ENCODE peak calls at places on chromosome 9, in nine cellular contexts. One of them, this sample, is unnamed.

GRCh38 chr9:127543221-127543620 is 68.9 kb upstream of the STXBP1 start:
- DNase-seq in GM12891: no peak
- DNase-seq in activated CD8-positive, alpha-beta T cell treated with anti-CD3 and anti-CD28 coated beads, Interleukin-2, amount 10 ng/mL, durations not matched to agents 7 days and 5 days: no peak
- DNase-seq in BJ: no peak
- DNase-seq in IMR-90: no peak
- DNase-seq in MV-4-11: no peak
- DNase-seq in NCI-H2081: no peak
- DNase-seq in stimulated activated CD4-positive, alpha-beta T cell treated with anti-CD3 and anti-CD28 coated beads, TNF-alpha, amount 100 ng/mL, for 4 hours: no peak
- DNase-seq in WTC11: no peak
- DNase-seq in this sample: no peak

GRCh38 chr9:6415266-6415665 is 2.3 kb downstream of the UHRF2 start:
- DNase-seq in GM12891: no peak
- DNase-seq in activated CD8-positive, alpha-beta T cell treated with anti-CD3 and anti-CD28 coated beads, Interleukin-2, amount 10 ng/mL, durations not matched to agents 7 days and 5 days: no peak
- DNase-seq in BJ: no peak
- DNase-seq in IMR-90: no peak
- DNase-seq in MV-4-11: no peak
- DNase-seq in NCI-H2081: no peak
- DNase-seq in stimulated activated CD4-positive, alpha-beta T cell treated with anti-CD3 and anti-CD28 coated beads, TNF-alpha, amount 100 ng/mL, for 4 hours: no peak
- DNase-seq in WTC11: no peak
- DNase-seq in this sample: no peak

GRCh38 chr9:30925635-30926034 is 1458.8 kb upstream of the ACO1 start:
- DNase-seq in GM12891: no peak
- DNase-seq in activated CD8-positive, alpha-beta T cell treated with anti-CD3 and anti-CD28 coated beads, Interleukin-2, amount 10 ng/mL, durations not matched to agents 7 days and 5 days: no peak
- DNase-seq in BJ: no peak
- DNase-seq in IMR-90: no peak
- DNase-seq in MV-4-11: no peak
- DNase-seq in NCI-H2081: no peak
- DNase-seq in stimulated activated CD4-positive, alpha-beta T cell treated with anti-CD3 and anti-CD28 coated beads, TNF-alpha, amount 100 ng/mL, for 4 hours: no peak
- DNase-seq in WTC11: no peak
- DNase-seq in this sample: no peak

GRCh38 chr9:135186248-135187164 is 99.0 kb downstream of the OLFM1 start:
- DNase-seq in GM12891: no peak
- DNase-seq in activated CD8-positive, alpha-beta T cell treated with anti-CD3 and anti-CD28 coated beads, Interleukin-2, amount 10 ng/mL, durations not matched to agents 7 days and 5 days: no peak
- DNase-seq in BJ: no peak
- DNase-seq in IMR-90: no peak
- DNase-seq in MV-4-11: no peak
- DNase-seq in NCI-H2081: no peak
- DNase-seq in stimulated activated CD4-positive, alpha-beta T cell treated with anti-CD3 and anti-CD28 coated beads, TNF-alpha, amount 100 ng/mL, for 4 hours: no peak
- DNase-seq in WTC11: no peak
- DNase-seq in this sample: no peak

GRCh38 chr9:89869774-89870173 is 265.0 kb downstream of the GADD45G start:
- DNase-seq in GM12891: no peak
- DNase-seq in activated CD8-positive, alpha-beta T cell treated with anti-CD3 and anti-CD28 coated beads, Interleukin-2, amount 10 ng/mL, durations not matched to agents 7 days and 5 days: no peak
- DNase-seq in BJ: no peak
- DNase-seq in IMR-90: no peak
- DNase-seq in MV-4-11: no peak
- DNase-seq in NCI-H2081: no peak
- DNase-seq in stimulated activated CD4-positive, alpha-beta T cell treated with anti-CD3 and anti-CD28 coated beads, TNF-alpha, amount 100 ng/mL, for 4 hours: no peak
- DNase-seq in WTC11: no peak
- DNase-seq in this sample: no peak

GRCh38 chr9:4146293-4146692 is 153.6 kb downstream of the GLIS3 start:
- DNase-seq in GM12891: no peak
- DNase-seq in activated CD8-positive, alpha-beta T cell treated with anti-CD3 and anti-CD28 coated beads, Interleukin-2, amount 10 ng/mL, durations not matched to agents 7 days and 5 days: no peak
- DNase-seq in BJ: no peak
- DNase-seq in IMR-90: no peak
- DNase-seq in MV-4-11: no peak
- DNase-seq in NCI-H2081: no peak
- DNase-seq in stimulated activated CD4-positive, alpha-beta T cell treated with anti-CD3 and anti-CD28 coated beads, TNF-alpha, amount 100 ng/mL, for 4 hours: no peak
- DNase-seq in WTC11: no peak
- DNase-seq in this sample: no peak

GRCh38 chr9:31355965-31356364 is 1028.5 kb upstream of the ACO1 start:
- DNase-seq in GM12891: no peak
- DNase-seq in activated CD8-positive, alpha-beta T cell treated with anti-CD3 and anti-CD28 coated beads, Interleukin-2, amount 10 ng/mL, durations not matched to agents 7 days and 5 days: no peak
- DNase-seq in BJ: no peak
- DNase-seq in IMR-90: no peak
- DNase-seq in MV-4-11: no peak
- DNase-seq in NCI-H2081: peak
- DNase-seq in stimulated activated CD4-positive, alpha-beta T cell treated with anti-CD3 and anti-CD28 coated beads, TNF-alpha, amount 100 ng/mL, for 4 hours: no peak
- DNase-seq in WTC11: no peak
- DNase-seq in this sample: no peak

GRCh38 chr9:133348763-133349573 is 950 bp downstream of the RPL7A start:
- DNase-seq in GM12891: no peak
- DNase-seq in activated CD8-positive, alpha-beta T cell treated with anti-CD3 and anti-CD28 coated beads, Interleukin-2, amount 10 ng/mL, durations not matched to agents 7 days and 5 days: no peak
- DNase-seq in BJ: no peak
- DNase-seq in IMR-90: no peak
- DNase-seq in MV-4-11: no peak
- DNase-seq in NCI-H2081: no peak
- DNase-seq in stimulated activated CD4-positive, alpha-beta T cell treated with anti-CD3 and anti-CD28 coated beads, TNF-alpha, amount 100 ng/mL, for 4 hours: no peak
- DNase-seq in WTC11: no peak
- DNase-seq in this sample: no peak